ENCODE peak calls at places on chromosomes 11 and 22, in four cellular contexts. N is uterus, P is fibroblast of the aortic adventitia, R is glutamatergic neuron. I is an unnamed sample.

GRCh38 chr22:20211997-20212753 is 55.9 kb downstream of the RTN4R start:
- DNase-seq in R (no peak), P (no peak), N (no peak), I (no peak)

GRCh38 chr11:87437844-87438223 is 400.1 kb downstream of the TMEM135 start:
- DNase-seq in N (no peak), R (no peak), P (peak), I (no peak)

GRCh38 chr22:29879738-29880137 is 3.2 kb upstream of the MTMR3 start:
- DNase-seq in P (no peak), R (no peak), N (no peak), I (no peak)

GRCh38 chr11:72125956-72126355 is 9.6 kb upstream of the FOLR3 start:
- DNase-seq in R (no peak), P (no peak), N (no peak), I (no peak)

GRCh38 chr11:16080688-16081388 is 275.5 kb downstream of the SOX6 start:
- DNase-seq in N (no peak), P (no peak), R (no peak), I (no peak)

GRCh38 chr11:9719949-9720646 is 56.2 kb downstream of the SWAP70 start:
- DNase-seq in R (no peak), P (peak), N (no peak), I (no peak)

GRCh38 chr11:12897867-12898266 is 111.2 kb upstream of the RASSF10 start:
- DNase-seq in P (no peak), N (no peak), R (no peak), I (no peak)

GRCh38 chr11:69102732-69103615 is 52.8 kb upstream of the SMIM38 start:
- DNase-seq in R (peak), P (no peak), N (no peak), I (no peak)

GRCh38 chr11:133382217-133382746 is 150.0 kb downstream of the OPCML start:
- DNase-seq in P (no peak), N (no peak), R (no peak), I (no peak)

GRCh38 chr11:17578958-17579357 is 31.9 kb downstream of the OTOG start:
- DNase-seq in R (no peak), P (no peak), N (no peak), I (no peak)

GRCh38 chr11:4531666-4532065 is 13.3 kb upstream of the OR52M1 start:
- DNase-seq in R (no peak), N (no peak), P (no peak), I (no peak)

GRCh38 chr22:33986167-33986771 is 66.0 kb upstream of the LARGE1 start:
- DNase-seq in N (no peak), P (no peak), R (no peak), I (no peak)

GRCh38 chr11:118343981-118344521 is at the start of gene CD3G:
- DNase-seq in R (no peak), N (no peak), P (no peak), I (no peak)

GRCh38 chr11:118340437-118340836 is 2.1 kb downstream of the CD3D start:
- DNase-seq in P (no peak), R (no peak), N (no peak), I (no peak)

GRCh38 chr11:118343248-118343647 is 743 bp upstream of the CD3D start:
- DNase-seq in N (no peak), R (no peak), P (no peak), I (no peak)

GRCh38 chr11:118342503-118343161 is at the start of gene CD3D:
- DNase-seq in N (no peak), P (no peak), R (no peak), I (no peak)

DNA sequence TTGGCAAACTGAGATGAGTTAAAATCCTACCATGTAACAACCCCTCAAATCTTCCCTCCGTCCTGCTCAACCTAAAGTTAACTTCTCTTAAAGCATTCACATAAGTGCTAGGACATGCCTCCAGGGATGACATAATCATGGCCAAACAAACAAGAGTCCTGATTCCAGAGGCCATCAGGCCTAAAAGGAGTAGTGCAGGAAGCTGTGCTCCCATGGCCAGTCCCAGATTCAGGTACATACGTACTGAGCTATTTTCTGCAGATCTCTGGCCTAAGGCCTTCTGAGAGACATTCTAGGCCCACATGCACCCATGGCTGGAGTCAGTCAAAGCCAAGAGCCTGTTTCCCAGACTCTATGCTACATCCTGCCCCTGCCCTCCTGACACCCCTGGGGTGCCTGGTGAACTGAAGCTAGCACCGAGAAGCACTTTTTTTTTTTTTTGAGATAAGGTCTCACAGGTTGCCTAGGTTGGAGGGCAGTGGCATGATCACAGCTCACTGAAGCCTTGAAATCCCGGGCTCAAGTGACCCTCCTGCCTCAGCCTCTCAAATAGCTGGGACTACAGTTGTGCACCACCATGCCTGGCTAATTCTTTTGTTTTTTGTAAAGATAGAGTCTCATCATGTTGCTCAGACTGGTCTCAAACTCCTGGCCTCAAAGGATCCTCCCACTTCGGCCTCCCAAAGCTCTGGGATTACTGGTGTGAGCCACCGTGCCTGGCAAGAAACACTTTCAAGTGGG is 586 bp downstream of the CD3D start:
- DNase-seq in P (no peak), N (no peak), R (no peak), I (no peak)
- TF ChIP-seq CTCF in P (no peak), N (no peak), R (no peak), I (no peak)

GRCh38 chr22:41418717-41419116 is 27.9 kb downstream of the TOB2 start:
- DNase-seq in P (no peak), R (no peak), N (no peak), I (no peak)
- TF ChIP-seq CTCF in P (no peak), R (no peak), N (no peak), I (no peak)

DNA sequence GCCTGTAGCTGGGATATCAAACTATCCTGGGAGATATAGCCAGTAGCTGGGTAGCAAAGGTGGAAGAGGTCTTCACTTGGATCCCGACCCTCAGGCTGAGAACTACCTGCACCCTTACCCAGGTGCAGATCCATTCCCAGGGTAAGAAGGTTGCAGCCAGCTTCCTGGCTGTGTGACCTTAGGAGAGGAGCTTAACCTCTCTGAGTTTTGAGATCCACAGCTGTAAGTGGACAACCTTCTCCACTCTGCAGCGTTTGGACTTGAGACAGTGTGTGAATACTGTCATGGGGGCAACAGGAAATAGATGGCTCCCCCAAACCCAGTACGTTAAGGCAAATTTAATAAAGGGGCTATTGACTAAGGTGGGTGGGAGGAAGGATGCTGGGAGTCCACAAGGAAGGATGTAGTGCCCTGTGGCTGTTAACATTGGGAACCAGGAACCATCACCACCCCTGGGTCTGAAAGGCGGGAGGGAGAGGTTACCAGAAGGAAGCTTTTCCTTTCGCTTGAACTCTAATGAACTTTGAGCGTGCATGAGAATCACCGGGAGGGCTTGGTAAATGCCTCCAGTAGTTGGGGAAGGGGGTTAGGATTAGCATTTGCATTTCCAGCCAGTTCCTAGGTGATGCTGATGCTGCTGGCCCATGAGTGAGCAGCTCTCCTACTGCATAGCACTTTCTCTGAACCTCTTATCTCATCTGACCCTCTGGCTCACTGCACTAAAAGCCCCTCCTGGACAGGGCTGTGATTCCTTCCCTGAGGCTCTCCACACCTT is 24.4 kb downstream of the SGSM1 start:
- DNase-seq in R (no peak), N (no peak), P (no peak), I (no peak)
- TF ChIP-seq CTCF in R (no peak), N (no peak), P (no peak), I (no peak)

DNA sequence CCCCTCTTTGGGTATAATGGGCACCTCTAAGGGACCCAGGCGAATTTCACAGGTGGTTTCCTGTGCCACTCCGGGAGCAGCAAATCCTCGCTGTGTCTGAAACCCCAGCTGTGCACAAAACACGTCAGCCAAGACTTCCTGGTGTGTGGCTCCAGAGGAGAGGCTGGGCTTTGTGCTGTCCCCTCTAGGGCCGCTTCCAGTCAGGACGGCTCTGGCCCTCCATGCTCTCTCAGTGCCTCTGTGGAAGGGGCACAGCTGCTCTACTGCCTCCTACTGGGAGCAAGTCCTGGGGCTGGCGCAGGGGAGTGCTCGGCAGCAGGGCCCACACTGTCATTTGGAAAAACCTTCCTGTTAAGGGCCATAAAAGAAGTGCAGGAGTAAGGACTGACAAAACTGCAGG is 23.7 kb upstream of the ARFGAP3 start:
- DNase-seq in R (no peak), P (no peak), N (no peak), I (no peak)
- TF ChIP-seq CTCF in R (no peak), P (no peak), N (no peak), I (no peak)

GRCh38 chr22:42269407-42270177 is 861 bp downstream of the TCF20 start:
- DNase-seq in N (peak), P (no peak), R (peak), I (peak)
- TF ChIP-seq CTCF in N (no peak), P (no peak), R (peak), I (no peak)

GRCh38 chr11:2394818-2395105 is 5.8 kb upstream of the TSSC4 start:
- DNase-seq in N (no peak), P (no peak), R (no peak), I (no peak)

GRCh38 chr11:2395856-2396255 is 4.7 kb upstream of the TSSC4 start:
- DNase-seq in R (no peak), N (no peak), P (no peak), I (no peak)

GRCh38 chr11:2393111-2393868 is 7.3 kb upstream of the TSSC4 start:
- DNase-seq in N (no peak), P (no peak), R (no peak), I (no peak)

GRCh38 chr11:2395211-2395730 is 5.3 kb upstream of the TSSC4 start:
- DNase-seq in N (no peak), R (no peak), P (no peak), I (no peak)

DNA sequence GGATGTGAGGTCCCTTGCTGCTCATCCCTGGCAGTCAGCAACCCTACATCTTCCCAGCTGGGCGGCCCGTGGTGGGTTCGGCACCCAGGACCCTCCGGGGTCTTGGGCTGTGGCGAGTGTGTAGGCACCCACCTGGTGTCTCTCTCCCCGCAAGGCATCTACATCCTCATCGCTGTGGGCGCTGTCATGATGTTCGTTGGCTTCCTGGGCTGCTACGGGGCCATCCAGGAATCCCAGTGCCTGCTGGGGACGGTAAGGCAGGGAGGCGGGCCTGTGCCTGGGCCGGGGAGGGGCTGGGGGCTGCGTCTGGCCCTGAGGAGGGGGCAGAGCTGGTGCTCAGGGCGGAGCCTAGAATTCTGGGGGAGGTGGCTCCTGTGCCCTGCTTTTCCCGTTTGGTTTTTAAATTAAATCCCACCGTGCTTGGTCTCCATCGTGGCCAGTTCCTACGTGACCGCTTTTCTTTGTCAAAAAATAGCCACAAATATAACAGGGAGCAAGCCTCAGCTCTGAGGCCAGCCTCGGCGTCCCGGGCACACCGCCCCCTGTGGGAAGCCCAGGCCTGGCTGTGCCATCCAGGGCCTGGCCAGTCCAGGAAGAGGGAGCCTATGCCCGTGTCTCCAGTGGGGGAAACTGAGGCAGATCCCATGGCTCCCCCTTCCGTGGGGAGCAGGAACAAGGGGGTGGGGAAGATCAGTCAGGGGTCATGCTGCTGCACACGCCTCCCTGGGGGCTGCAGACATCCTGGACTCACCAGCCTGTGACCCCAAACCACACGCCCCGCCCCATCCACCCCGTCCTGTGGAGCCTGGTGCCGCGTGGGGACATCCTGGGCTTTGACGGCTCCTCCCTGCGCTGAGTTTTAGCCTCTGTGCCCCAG is 6.4 kb upstream of the TSSC4 start:
- DNase-seq in P (no peak), R (no peak), N (no peak), I (no peak)
- TF ChIP-seq CTCF in P (no peak), R (no peak), N (no peak), I (no peak)

GRCh38 chr11:65476632-65477270 is 22.1 kb upstream of the MALAT1 start:
- DNase-seq in P (peak), N (peak), R (no peak), I (no peak)

GRCh38 chr11:65482306-65482850 is 16.5 kb upstream of the MALAT1 start:
- DNase-seq in N (no peak), R (no peak), P (no peak), I (no peak)

GRCh38 chr11:65478411-65479183 is 20.2 kb upstream of the MALAT1 start:
- DNase-seq in R (no peak), N (peak), P (peak), I (no peak)

GRCh38 chr11:65477271-65478029 is 21.4 kb upstream of the MALAT1 start:
- DNase-seq in R (peak), P (peak), N (peak), I (peak)

GRCh38 chr11:65479184-65480145 is 19.4 kb upstream of the MALAT1 start:
- DNase-seq in N (peak), P (peak), R (peak), I (no peak)
- TF ChIP-seq CTCF in N (peak), P (peak), R (no peak), I (no peak)

DNA sequence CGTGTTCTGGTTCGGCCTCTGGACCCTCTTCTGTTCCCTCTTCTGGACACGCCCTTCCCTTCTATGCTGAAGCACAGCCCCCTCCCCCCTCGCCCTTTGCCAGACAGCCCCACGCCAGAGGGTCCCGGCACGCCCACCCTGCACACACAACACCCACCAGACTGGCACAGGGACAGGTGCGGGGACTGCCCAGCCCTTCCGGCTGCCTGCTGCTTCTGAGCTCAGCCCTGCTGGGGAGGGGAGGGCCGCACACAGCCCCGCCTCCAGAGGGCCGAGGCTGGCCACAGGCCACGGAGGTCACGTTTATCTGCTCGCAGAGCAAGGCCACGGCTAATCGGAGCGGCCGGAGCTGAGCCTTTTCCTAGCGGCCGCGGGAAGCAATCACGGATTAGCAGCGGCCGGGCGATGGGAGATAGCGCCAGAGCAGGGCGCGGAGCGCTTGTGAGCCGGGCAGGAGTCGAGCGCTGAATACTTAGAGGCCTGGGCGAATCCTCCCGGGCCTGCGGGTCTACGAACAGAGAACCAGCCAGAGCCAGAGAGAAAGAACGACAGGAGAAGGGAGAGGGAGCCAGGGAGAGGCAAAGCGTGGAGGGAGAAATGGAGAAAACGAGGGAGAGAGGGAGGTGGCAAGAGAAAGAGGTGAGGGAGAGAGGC is 21.5 kb downstream of the OTUB1 start:
- DNase-seq in R (peak), N (peak), P (peak), I (peak)
- TF ChIP-seq CTCF in R (peak), N (peak), P (peak), I (peak)